ENCODE peak calls at places on chromosomes 2 and 18, in seven cellular contexts. Q, J, F, I, O, V and Z are unnamed samples.

GRCh38 chr2:190129421-190130199 is 67.1 kb upstream of the MSTN start:
- DNase-seq in V (no peak), Q (no peak), F (no peak), J (no peak), I (no peak), O (no peak), Z (no peak)

GRCh38 chr18:48820483-48821250 is 130.1 kb downstream of the SMAD7 start:
- DNase-seq in V (no peak), I (no peak), J (no peak), F (no peak), O (peak; percentile 93), Q (peak; percentile 64), Z (peak; percentile 68)

GRCh38 chr2:219230201-219230540 is 565 bp downstream of the ANKZF1 start:
- DNase-seq in O (no peak), J (no peak), Q (no peak), I (peak; percentile 45), V (peak; percentile 65), F (peak; percentile 65), Z (no peak)

GRCh38 chr2:98701230-98701629 is 29.7 kb downstream of the MGAT4A start:
- DNase-seq in O (no peak), J (no peak), F (no peak), V (no peak), I (no peak), Q (no peak), Z (no peak)

GRCh38 chr2:171598713-171599319 is 76.5 kb downstream of the CYBRD1 start:
- DNase-seq in I (peak; percentile 72), F (peak; percentile 74), Q (peak; percentile 47), J (no peak), V (peak; percentile 81), O (peak; percentile 24), Z (peak; percentile 42)

GRCh38 chr18:58955738-58956137 is 91.1 kb downstream of the ZNF532 start:
- DNase-seq in J (no peak), O (no peak), F (no peak), I (no peak), V (no peak), Q (no peak), Z (no peak)

GRCh38 chr2:224162122-224162521 is 123.0 kb upstream of the SERPINE2 start:
- DNase-seq in Q (no peak), V (no peak), O (no peak), J (no peak), I (no peak), F (no peak), Z (no peak)

GRCh38 chr2:232419245-232420072 is 12.8 kb downstream of the ALPG start:
- DNase-seq in J (no peak), V (no peak), Q (no peak), F (peak; percentile 40), O (no peak), I (no peak), Z (no peak)

GRCh38 chr18:50970006-50970405 is 2.2 kb downstream of the ELAC1 start:
- DNase-seq in O (no peak), V (no peak), I (no peak), Q (no peak), F (no peak), J (no peak), Z (no peak)

GRCh38 chr2:101560780-101561315 is 85.9 kb upstream of the RFX8 start:
- DNase-seq in O (no peak), J (no peak), Q (no peak), V (no peak), F (no peak), I (no peak), Z (no peak)

GRCh38 chr2:84748339-84748738 is 132.5 kb downstream of the TRABD2A start:
- DNase-seq in Q (no peak), O (no peak), F (no peak), I (no peak), V (no peak), J (no peak), Z (no peak)

GRCh38 chr2:145404690-145405089 is 884.8 kb upstream of the ZEB2 start:
- DNase-seq in V (no peak), F (no peak), I (no peak), O (no peak), J (no peak), Q (no peak), Z (no peak)
- TF ChIP-seq TAF1 in V (no peak), F (no peak), I (no peak), O (no peak), J (no peak), Q (no peak), Z (no peak)

GRCh38 chr2:60679059-60679780 is 76.8 kb upstream of the PAPOLG start:
- DNase-seq in F (no peak), O (no peak), J (no peak), I (no peak), Q (no peak), V (no peak), Z (no peak)
- TF ChIP-seq POLR2AphosphoS5 in F (no peak), O (no peak), J (no peak), I (no peak), Q (no peak), V (no peak), Z (no peak)

DNA sequence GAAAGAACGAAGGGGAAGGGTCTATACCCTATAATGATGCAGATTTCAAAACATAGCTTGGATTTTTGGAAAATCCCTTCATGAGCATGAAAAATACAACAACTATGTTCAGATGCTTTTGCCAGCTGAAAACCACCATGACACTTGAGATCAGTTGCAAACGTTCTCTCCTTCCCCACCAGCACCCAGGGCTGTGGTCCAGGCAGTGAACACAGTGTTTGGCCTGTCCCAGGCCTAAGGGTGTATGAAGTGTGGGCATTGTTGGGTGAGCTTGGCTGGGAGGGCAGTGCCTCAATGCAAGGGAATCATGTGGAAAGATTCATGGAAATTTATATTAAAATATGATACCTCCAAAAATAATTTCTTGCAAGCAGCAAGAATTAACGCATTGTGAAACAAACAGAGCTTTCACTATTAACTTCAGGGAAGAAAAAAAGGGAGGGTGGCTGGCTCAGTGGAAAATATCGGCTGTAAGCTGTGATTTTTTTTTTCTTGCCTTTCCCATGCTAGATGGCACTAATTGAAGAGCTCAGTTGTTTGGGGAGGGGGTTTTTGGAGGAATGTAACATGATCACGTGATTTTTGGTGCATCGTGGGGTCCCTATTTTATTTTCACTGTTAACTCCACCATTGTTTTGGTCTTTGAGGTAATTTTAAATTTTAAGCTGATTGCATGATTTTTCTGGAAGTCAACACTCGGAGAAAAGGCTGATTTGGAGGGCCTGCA is 52.0 kb downstream of the CDC42EP3 start:
- DNase-seq in I (no peak), O (no peak), V (no peak), J (no peak), Q (no peak), F (no peak), Z (no peak)
- TF ChIP-seq TAF1 in I (no peak), O (no peak), V (no peak), J (no peak), Q (no peak), F (no peak), Z (no peak)

GRCh38 chr2:173448938-173449471 is 94.3 kb downstream of the CDCA7 start:
- DNase-seq in J (peak; percentile 73), F (peak; percentile 77), O (peak; percentile 34), V (peak; percentile 91), Q (peak; percentile 37), I (peak; percentile 87), Z (peak; percentile 39)
- TF ChIP-seq POLR2AphosphoS5 in J (no peak), F (no peak), O (no peak), V (no peak), Q (no peak), I (peak; percentile 34), Z (no peak)

GRCh38 chr18:57864615-57865121 is 61.6 kb upstream of the ATP8B1 start:
- DNase-seq in Q (no peak), I (no peak), F (no peak), V (no peak), O (no peak), J (no peak), Z (no peak)
- TF ChIP-seq TAF1 in Q (no peak), I (no peak), F (no peak), V (no peak), O (no peak), J (no peak), Z (no peak)

GRCh38 chr2:121513597-121514333 is 16.9 kb upstream of the RNU4ATAC start:
- DNase-seq in O (no peak), J (no peak), Q (no peak), V (no peak), I (no peak), F (no peak), Z (no peak)
- TF ChIP-seq POLR2AphosphoS5 in O (no peak), J (no peak), Q (no peak), V (no peak), I (no peak), F (no peak), Z (no peak)

DNA sequence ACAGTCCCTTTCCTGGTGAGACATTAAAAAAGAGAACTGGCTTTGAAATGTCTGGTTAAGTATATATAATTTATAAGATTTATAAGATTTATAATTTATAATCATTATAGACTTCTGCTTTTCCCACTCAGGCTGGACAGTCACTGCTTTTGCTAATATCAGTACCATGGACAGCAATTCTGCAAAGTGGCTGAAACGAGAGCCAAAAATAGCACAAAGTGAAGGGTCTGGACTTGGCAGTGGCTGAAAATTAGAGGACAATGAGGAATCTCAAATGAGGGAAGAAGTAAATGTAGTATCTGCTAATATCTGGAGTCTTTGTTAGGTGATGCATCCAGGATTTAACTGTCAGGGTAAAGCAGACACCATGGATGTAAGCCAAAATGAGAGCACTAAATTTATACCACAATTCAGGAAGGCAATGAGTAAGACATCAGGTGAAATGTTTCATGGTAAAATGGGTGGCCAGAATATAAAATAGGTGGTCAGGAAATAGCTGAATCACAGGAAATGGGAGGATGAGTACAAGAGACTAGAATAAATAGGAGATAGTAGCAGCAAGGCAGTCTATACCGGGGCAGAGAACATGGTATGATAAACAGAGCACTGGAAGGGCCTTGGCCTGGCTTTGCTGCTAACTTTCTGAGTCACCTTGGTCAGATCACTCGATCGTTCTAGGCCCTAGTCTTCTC is 39.6 kb upstream of the BOD1L2 start:
- DNase-seq in V (peak; percentile 16), O (no peak), J (no peak), Q (no peak), F (no peak), I (peak; percentile 11), Z (no peak)
- TF ChIP-seq TAF1 in V (no peak), O (no peak), J (no peak), Q (no peak), F (no peak), I (no peak), Z (no peak)